ENCODE peak calls at places on chromosomes 3 and 15, in four cellular contexts. X, H, U and Q are unnamed samples.

GRCh38 chr3:189363856-189364255 is 192.1 kb downstream of the TPRG1 start:
- DNase-seq in X (no peak), H (peak), U (no peak), Q (peak)

GRCh38 chr3:71240035-71240434 is 343.5 kb downstream of the FOXP1 start:
- DNase-seq in X (no peak), H (no peak), U (no peak), Q (no peak)

GRCh38 chr15:41812820-41813375 is 15.0 kb upstream of the JMJD7 start:
- DNase-seq in X (no peak), H (no peak), U (no peak), Q (no peak)

GRCh38 chr3:110165344-110165743 is 828.0 kb upstream of the DPPA4 start:
- DNase-seq in X (no peak), H (peak), U (no peak), Q (peak)

GRCh38 chr3:144142151-144142855 is 170.7 kb downstream of the DIPK2A start:
- DNase-seq in X (no peak), H (peak), U (no peak), Q (peak)

GRCh38 chr3:113035387-113035982 is 44.7 kb downstream of the GTPBP8 start:
- DNase-seq in X (peak), H (peak), U (peak), Q (peak)

GRCh38 chr3:182919866-182920357 is 60.4 kb downstream of the DCUN1D1 start:
- DNase-seq in X (no peak), H (no peak), U (no peak), Q (no peak)

GRCh38 chr15:91100561-91101355 is 701 bp downstream of the SV2B start:
- DNase-seq in X (peak), H (peak), U (no peak), Q (peak)

GRCh38 chr15:83030021-83030420 is 18.6 kb upstream of the C15orf40 start:
- DNase-seq in X (peak), H (peak), U (no peak), Q (peak)

GRCh38 chr3:10473581-10474438 is 31.6 kb downstream of the ATP2B2 start:
- DNase-seq in X (no peak), H (no peak), U (no peak), Q (no peak)

GRCh38 chr3:127483902-127484591 is 106.5 kb downstream of the TPRA1 start:
- DNase-seq in X (no peak), H (no peak), U (peak), Q (no peak)

GRCh38 chr15:69665641-69666091 is 213.0 kb downstream of the RPLP1 start:
- DNase-seq in X (peak), H (peak), U (no peak), Q (no peak)

GRCh38 chr15:29672446-29672845 is 149.8 kb downstream of the TJP1 start:
- DNase-seq in X (no peak), H (no peak), U (no peak), Q (no peak)

GRCh38 chr3:38707730-38708129 is 58.2 kb upstream of the SCN5A start:
- DNase-seq in X (peak), H (no peak), U (no peak), Q (no peak)

GRCh38 chr15:45157974-45158373 is 28.2 kb downstream of the DUOX1 start:
- DNase-seq in X (peak), H (peak), U (no peak), Q (peak)

GRCh38 chr3:128353991-128354687 is 112.6 kb downstream of the DNAJB8 start:
- DNase-seq in X (no peak), H (no peak), U (no peak), Q (peak)

GRCh38 chr3:30819067-30819798 is 75.2 kb downstream of the GADL1 start:
- DNase-seq in X (no peak), H (no peak), U (no peak), Q (no peak)

GRCh38 chr3:134126153-134126552 is 96.4 kb upstream of the SLCO2A1 start:
- DNase-seq in X (no peak), H (peak), U (no peak), Q (no peak)
- TF ChIP-seq CTCF in X (peak), H (peak), U (no peak), Q (peak)

GRCh38 chr3:126266850-126267168 is 86.4 kb upstream of the ALDH1L1 start:
- DNase-seq in X (no peak), H (no peak), U (no peak), Q (no peak)
- H3K4me3 ChIP-seq in X (peak), H (no peak), U (peak), Q (no peak)

GRCh38 chr15:81830520-81830919 is 215.3 kb downstream of the MEX3B start:
- DNase-seq in X (no peak), H (no peak), U (no peak), Q (no peak)

GRCh38 chr15:81835731-81836130 is 210.1 kb downstream of the MEX3B start:
- DNase-seq in X (no peak), H (no peak), U (no peak), Q (no peak)

GRCh38 chr15:81828135-81828534 is 217.7 kb downstream of the MEX3B start:
- DNase-seq in X (no peak), H (no peak), U (no peak), Q (no peak)

GRCh38 chr15:81825136-81825535 is 220.7 kb downstream of the MEX3B start:
- DNase-seq in X (no peak), H (no peak), U (no peak), Q (no peak)

DNA sequence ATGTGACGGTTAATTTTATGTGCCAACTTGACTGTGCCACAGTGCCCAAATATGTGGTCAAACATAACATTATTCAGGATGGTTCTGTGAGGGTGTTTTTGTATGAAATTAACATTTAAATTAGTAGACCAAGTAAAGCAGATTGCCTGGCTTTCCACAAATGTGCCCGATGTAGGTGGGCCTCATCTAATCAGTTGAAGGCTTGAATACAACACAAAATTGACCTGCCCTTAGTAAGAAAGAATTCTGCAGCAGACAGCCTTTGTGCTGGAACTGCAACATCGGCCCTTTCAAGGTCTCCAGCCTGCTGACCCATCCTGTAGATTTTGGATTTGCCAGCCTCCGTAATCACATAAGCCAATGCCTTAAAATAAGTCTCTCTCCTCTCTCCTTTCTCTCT is 215.9 kb downstream of the MEX3B start:
- DNase-seq in X (no peak), H (no peak), U (no peak), Q (no peak)
- TF ChIP-seq CTCF in X (no peak), H (no peak), U (no peak), Q (no peak)

GRCh38 chr15:51621917-51622268 is 678 bp downstream of the DMXL2 start:
- DNase-seq in X (peak), H (peak), U (peak), Q (peak)

GRCh38 chr15:51620647-51621046 is 1.9 kb downstream of the DMXL2 start:
- DNase-seq in X (no peak), H (no peak), U (no peak), Q (no peak)

GRCh38 chr15:51622269-51623180 is at the start of gene DMXL2:
- DNase-seq in X (peak), H (peak), U (peak), Q (peak)

GRCh38 chr15:51619331-51620033 is 3.1 kb downstream of the DMXL2 start:
- DNase-seq in X (no peak), H (no peak), U (no peak), Q (no peak)

GRCh38 chr15:51621155-51621554 is 1.4 kb downstream of the DMXL2 start:
- DNase-seq in X (no peak), H (no peak), U (no peak), Q (no peak)
- H3K4me3 ChIP-seq in X (peak), H (no peak), U (peak), Q (peak)

GRCh38 chr3:106860182-106860581 is 517.1 kb upstream of the CCDC54 start:
- DNase-seq in X (no peak), H (peak), U (no peak), Q (no peak)

DNA sequence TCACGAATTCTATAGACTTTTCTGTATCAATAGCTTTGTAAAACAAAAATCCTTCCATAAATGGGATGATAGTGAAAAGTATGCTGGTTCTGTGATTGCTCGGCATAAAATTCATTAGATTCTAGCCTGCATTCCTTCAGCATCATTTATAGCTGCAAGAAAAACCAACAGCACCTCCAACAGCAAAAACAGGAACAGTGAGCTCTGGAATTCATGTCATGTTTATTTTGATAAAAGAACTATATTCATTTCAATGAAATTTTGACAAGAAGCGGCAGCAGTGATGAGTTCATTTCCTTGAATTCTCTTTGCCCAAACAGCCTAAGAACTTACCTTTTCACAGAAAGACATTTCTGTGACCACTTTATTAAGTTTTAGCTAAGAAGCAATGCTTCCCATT is 515.2 kb upstream of the CCDC54 start:
- DNase-seq in X (no peak), H (peak), U (no peak), Q (peak)
- TF ChIP-seq CTCF in X (peak), H (peak), U (peak), Q (peak)

DNA sequence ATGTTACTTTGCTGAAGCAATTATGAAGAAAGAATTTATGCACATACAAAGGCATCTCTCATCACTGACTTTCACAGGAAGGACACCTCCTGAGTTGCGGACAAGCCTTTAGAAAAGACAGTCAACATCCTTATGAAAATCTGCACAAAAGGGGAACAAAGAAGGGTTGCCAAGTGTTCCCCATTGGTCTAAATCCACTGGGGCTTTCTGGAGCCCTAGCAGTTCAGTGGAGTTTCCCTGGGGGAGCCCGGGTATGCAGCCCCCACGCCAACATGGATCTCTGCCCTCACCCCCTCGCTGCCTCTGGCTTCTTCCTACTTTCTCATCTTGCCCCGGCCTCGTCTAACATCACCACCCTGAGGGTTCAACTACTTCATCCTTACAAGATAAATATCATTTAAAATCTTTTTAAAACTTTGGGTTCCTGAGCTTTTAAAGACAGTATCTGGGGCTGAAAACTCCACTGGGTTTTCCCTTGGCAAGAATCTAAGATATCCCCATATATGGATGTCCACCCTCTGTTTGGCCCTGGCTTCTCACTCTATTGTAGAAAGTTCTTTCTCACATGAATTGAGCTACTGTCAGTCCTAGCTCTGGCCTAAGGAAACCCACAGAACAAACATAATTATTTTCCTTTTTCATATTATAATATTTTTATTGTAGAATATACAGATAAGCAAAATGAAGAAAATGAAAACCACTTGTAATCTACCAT is 207.9 kb upstream of the RGMA start:
- DNase-seq in X (no peak), H (no peak), U (no peak), Q (no peak)
- H3K4me3 ChIP-seq in X (no peak), H (no peak), U (no peak), Q (no peak)

GRCh38 chr3:193960485-193961172 is 175.3 kb upstream of the HES1 start:
- DNase-seq in X (no peak), H (no peak), U (no peak), Q (peak)

GRCh38 chr3:193964517-193964880 is 171.4 kb upstream of the HES1 start:
- DNase-seq in X (no peak), H (no peak), U (no peak), Q (no peak)

GRCh38 chr3:193959861-193960260 is 176.1 kb upstream of the HES1 start:
- DNase-seq in X (no peak), H (no peak), U (no peak), Q (no peak)

GRCh38 chr3:193962986-193963683 is 172.8 kb upstream of the HES1 start:
- DNase-seq in X (no peak), H (no peak), U (no peak), Q (peak)

DNA sequence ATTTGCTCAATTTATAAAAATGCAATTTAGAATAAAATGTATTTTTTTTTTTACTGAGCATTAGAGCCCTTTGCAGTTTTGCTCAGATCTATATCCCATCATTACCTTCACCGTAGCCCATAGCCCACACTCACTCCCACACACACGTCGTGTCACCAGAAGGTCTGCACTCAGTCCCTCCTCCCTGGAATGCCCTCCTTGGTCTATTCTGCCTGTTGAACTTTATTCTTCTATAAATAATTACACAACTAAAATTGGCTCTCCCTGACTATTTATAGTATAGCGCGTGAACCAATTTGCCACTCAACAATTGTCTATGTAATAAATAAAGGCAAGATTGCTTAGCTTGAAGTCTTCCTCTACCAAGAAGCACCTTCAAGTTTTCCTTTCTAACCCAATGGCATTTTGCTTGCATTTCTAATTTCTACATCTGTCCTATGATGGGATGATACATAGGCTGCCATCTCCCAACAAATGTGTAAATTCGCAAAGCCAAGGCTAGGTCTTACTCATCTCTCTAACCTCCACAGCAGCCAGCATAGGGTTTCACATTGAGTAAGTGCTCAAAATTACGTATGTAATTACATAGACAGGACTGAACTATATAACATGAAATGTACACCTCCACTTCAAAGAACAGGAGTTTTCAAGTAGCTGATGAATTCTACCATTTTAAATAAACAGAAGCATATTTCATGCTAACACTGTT is 172.0 kb upstream of the HES1 start:
- DNase-seq in X (no peak), H (no peak), U (no peak), Q (no peak)
- TF ChIP-seq CTCF in X (no peak), H (no peak), U (no peak), Q (no peak)